ENCODE peak calls at places on chromosome 16, in nine cellular contexts. One of them, this sample, is unnamed.

GRCh38 chr16:16021988-16022682 is 72.7 kb downstream of the ABCC1 start:
- DNase-seq in stomach: peak; percentile 96
- DNase-seq in esophagus squamous epithelium: peak; percentile 30
- DNase-seq in A549: peak; percentile 98
- DNase-seq in ascending aorta: peak; percentile 99
- DNase-seq in thoracic aorta: peak; percentile 95
- DNase-seq in CD8-positive, alpha-beta memory T cell: no peak
- DNase-seq in colonic mucosa: peak; percentile 91
- DNase-seq in esophagus muscularis mucosa: peak; percentile 98
- DNase-seq in this sample: peak; percentile 86

GRCh38 chr16:20903116-20903888 is 2.7 kb downstream of the LYRM1 start:
- DNase-seq in stomach: no peak
- DNase-seq in esophagus squamous epithelium: no peak
- DNase-seq in A549: no peak
- DNase-seq in ascending aorta: no peak
- DNase-seq in thoracic aorta: no peak
- DNase-seq in CD8-positive, alpha-beta memory T cell: no peak
- DNase-seq in colonic mucosa: no peak
- DNase-seq in esophagus muscularis mucosa: no peak
- DNase-seq in this sample: no peak

GRCh38 chr16:10521681-10522274 is 58.6 kb downstream of the EMP2 start:
- DNase-seq in stomach: peak; percentile 65
- DNase-seq in esophagus squamous epithelium: no peak
- DNase-seq in A549: peak; percentile 45
- DNase-seq in ascending aorta: peak; percentile 79
- DNase-seq in thoracic aorta: no peak
- DNase-seq in CD8-positive, alpha-beta memory T cell: peak; percentile 27
- DNase-seq in colonic mucosa: peak; percentile 77
- DNase-seq in esophagus muscularis mucosa: no peak
- DNase-seq in this sample: peak; percentile 47

GRCh38 chr16:79283578-79283977 is 317.0 kb downstream of the MAF start:
- DNase-seq in stomach: no peak
- DNase-seq in esophagus squamous epithelium: no peak
- DNase-seq in A549: no peak
- DNase-seq in ascending aorta: no peak
- DNase-seq in thoracic aorta: no peak
- DNase-seq in CD8-positive, alpha-beta memory T cell: peak; percentile 49
- DNase-seq in colonic mucosa: no peak
- DNase-seq in esophagus muscularis mucosa: no peak
- DNase-seq in this sample: no peak

GRCh38 chr16:78184554-78185183 is 85.2 kb downstream of the WWOX start:
- DNase-seq in stomach: no peak
- DNase-seq in esophagus squamous epithelium: no peak
- DNase-seq in A549: no peak
- DNase-seq in ascending aorta: no peak
- DNase-seq in thoracic aorta: no peak
- DNase-seq in CD8-positive, alpha-beta memory T cell: no peak
- DNase-seq in colonic mucosa: no peak
- DNase-seq in esophagus muscularis mucosa: no peak
- DNase-seq in this sample: peak; percentile 34

GRCh38 chr16:47196457-47196856 is 52.7 kb upstream of the NETO2 start:
- DNase-seq in stomach: no peak
- DNase-seq in esophagus squamous epithelium: no peak
- DNase-seq in A549: no peak
- DNase-seq in ascending aorta: no peak
- DNase-seq in thoracic aorta: no peak
- DNase-seq in CD8-positive, alpha-beta memory T cell: no peak
- DNase-seq in colonic mucosa: no peak
- DNase-seq in esophagus muscularis mucosa: no peak
- DNase-seq in this sample: no peak

GRCh38 chr16:49531425-49531824 is 157.8 kb downstream of the C16orf78 start:
- DNase-seq in stomach: no peak
- DNase-seq in esophagus squamous epithelium: no peak
- DNase-seq in A549: no peak
- DNase-seq in ascending aorta: no peak
- DNase-seq in thoracic aorta: no peak
- DNase-seq in CD8-positive, alpha-beta memory T cell: no peak
- DNase-seq in colonic mucosa: no peak
- DNase-seq in esophagus muscularis mucosa: no peak
- DNase-seq in this sample: no peak

GRCh38 chr16:55698331-55698730 is 42.5 kb downstream of the SLC6A2 start:
- DNase-seq in stomach: no peak
- DNase-seq in esophagus squamous epithelium: no peak
- DNase-seq in A549: no peak
- DNase-seq in ascending aorta: no peak
- DNase-seq in thoracic aorta: no peak
- DNase-seq in CD8-positive, alpha-beta memory T cell: no peak
- DNase-seq in colonic mucosa: no peak
- DNase-seq in esophagus muscularis mucosa: no peak
- DNase-seq in this sample: no peak

GRCh38 chr16:46711106-46711769 is 21.8 kb downstream of the ORC6 start:
- DNase-seq in stomach: no peak
- DNase-seq in esophagus squamous epithelium: no peak
- DNase-seq in A549: no peak
- DNase-seq in ascending aorta: no peak
- DNase-seq in thoracic aorta: no peak
- DNase-seq in CD8-positive, alpha-beta memory T cell: no peak
- DNase-seq in colonic mucosa: no peak
- DNase-seq in esophagus muscularis mucosa: no peak
- DNase-seq in this sample: no peak

GRCh38 chr16:58495861-58496331 is 4.0 kb upstream of the NDRG4 start:
- DNase-seq in stomach: no peak
- DNase-seq in esophagus squamous epithelium: no peak
- DNase-seq in A549: no peak
- DNase-seq in ascending aorta: no peak
- DNase-seq in thoracic aorta: no peak
- DNase-seq in CD8-positive, alpha-beta memory T cell: no peak
- DNase-seq in colonic mucosa: no peak
- DNase-seq in esophagus muscularis mucosa: no peak
- DNase-seq in this sample: no peak

GRCh38 chr16:57697896-57698537 is 3.4 kb downstream of the DRC7 start:
- DNase-seq in stomach: no peak
- DNase-seq in esophagus squamous epithelium: no peak
- DNase-seq in A549: no peak
- DNase-seq in ascending aorta: peak; percentile 58
- DNase-seq in thoracic aorta: no peak
- DNase-seq in CD8-positive, alpha-beta memory T cell: no peak
- DNase-seq in colonic mucosa: no peak
- DNase-seq in esophagus muscularis mucosa: no peak
- DNase-seq in this sample: no peak

GRCh38 chr16:66054095-66054494 is 312.4 kb upstream of the CDH5 start:
- DNase-seq in stomach: no peak
- DNase-seq in esophagus squamous epithelium: no peak
- DNase-seq in A549: no peak
- DNase-seq in ascending aorta: no peak
- DNase-seq in thoracic aorta: no peak
- DNase-seq in CD8-positive, alpha-beta memory T cell: no peak
- DNase-seq in colonic mucosa: no peak
- DNase-seq in esophagus muscularis mucosa: peak; percentile 3
- DNase-seq in this sample: no peak

GRCh38 chr16:85613609-85614337 is 651 bp downstream of the GSE1 start:
- DNase-seq in stomach: peak; percentile 55
- DNase-seq in esophagus squamous epithelium: no peak
- DNase-seq in A549: peak; percentile 42
- DNase-seq in ascending aorta: peak; percentile 83
- DNase-seq in thoracic aorta: no peak
- DNase-seq in CD8-positive, alpha-beta memory T cell: peak; percentile 10
- DNase-seq in colonic mucosa: peak; percentile 68
- DNase-seq in esophagus muscularis mucosa: no peak
- DNase-seq in this sample: peak; percentile 42

GRCh38 chr16:53478965-53479364 is 24.0 kb downstream of the AKTIP start:
- DNase-seq in stomach: no peak
- DNase-seq in esophagus squamous epithelium: no peak
- DNase-seq in A549: no peak
- DNase-seq in ascending aorta: no peak
- DNase-seq in thoracic aorta: no peak
- DNase-seq in CD8-positive, alpha-beta memory T cell: no peak
- DNase-seq in colonic mucosa: no peak
- DNase-seq in esophagus muscularis mucosa: peak; percentile 55
- DNase-seq in this sample: no peak

GRCh38 chr16:57976331-57976796 is 5.4 kb upstream of the CNGB1 start:
- DNase-seq in stomach: no peak
- DNase-seq in esophagus squamous epithelium: no peak
- DNase-seq in A549: no peak
- DNase-seq in ascending aorta: no peak
- DNase-seq in thoracic aorta: no peak
- DNase-seq in CD8-positive, alpha-beta memory T cell: no peak
- DNase-seq in colonic mucosa: no peak
- DNase-seq in esophagus muscularis mucosa: no peak
- DNase-seq in this sample: no peak

GRCh38 chr16:88983771-88984687 is 7.0 kb upstream of the CBFA2T3 start:
- DNase-seq in stomach: no peak
- DNase-seq in esophagus squamous epithelium: no peak
- DNase-seq in A549: no peak
- DNase-seq in ascending aorta: no peak
- DNase-seq in thoracic aorta: no peak
- DNase-seq in CD8-positive, alpha-beta memory T cell: no peak
- DNase-seq in colonic mucosa: no peak
- DNase-seq in esophagus muscularis mucosa: no peak
- DNase-seq in this sample: no peak

GRCh38 chr16:66928702-66929388 is 3.5 kb upstream of the RRAD start:
- DNase-seq in stomach: no peak
- DNase-seq in esophagus squamous epithelium: no peak
- DNase-seq in A549: no peak
- DNase-seq in ascending aorta: no peak
- DNase-seq in thoracic aorta: no peak
- DNase-seq in CD8-positive, alpha-beta memory T cell: peak; percentile 13
- DNase-seq in colonic mucosa: no peak
- DNase-seq in esophagus muscularis mucosa: no peak
- DNase-seq in this sample: no peak

GRCh38 chr16:67862623-67863583 is 9.9 kb upstream of the EDC4 start:
- DNase-seq in stomach: peak; percentile 37
- DNase-seq in esophagus squamous epithelium: no peak
- DNase-seq in A549: no peak
- DNase-seq in ascending aorta: peak; percentile 95
- DNase-seq in thoracic aorta: peak; percentile 74
- DNase-seq in CD8-positive, alpha-beta memory T cell: no peak
- DNase-seq in colonic mucosa: no peak
- DNase-seq in esophagus muscularis mucosa: no peak
- DNase-seq in this sample: no peak

GRCh38 chr16:86502856-86503748 is 7.2 kb upstream of the FOXF1 start:
- DNase-seq in stomach: no peak
- DNase-seq in esophagus squamous epithelium: no peak
- DNase-seq in A549: no peak
- DNase-seq in ascending aorta: no peak
- DNase-seq in thoracic aorta: no peak
- DNase-seq in CD8-positive, alpha-beta memory T cell: no peak
- DNase-seq in colonic mucosa: no peak
- DNase-seq in esophagus muscularis mucosa: no peak
- DNase-seq in this sample: no peak

GRCh38 chr16:85515830-85516397 is 97.2 kb upstream of the GSE1 start:
- DNase-seq in stomach: peak; percentile 69
- DNase-seq in esophagus squamous epithelium: no peak
- DNase-seq in A549: no peak
- DNase-seq in ascending aorta: no peak
- DNase-seq in thoracic aorta: no peak
- DNase-seq in CD8-positive, alpha-beta memory T cell: no peak
- DNase-seq in colonic mucosa: no peak
- DNase-seq in esophagus muscularis mucosa: no peak
- DNase-seq in this sample: no peak

GRCh38 chr16:86201746-86202145 is 302.8 kb downstream of the IRF8 start:
- DNase-seq in stomach: no peak
- DNase-seq in esophagus squamous epithelium: no peak
- DNase-seq in A549: no peak
- DNase-seq in ascending aorta: no peak
- DNase-seq in thoracic aorta: no peak
- DNase-seq in CD8-positive, alpha-beta memory T cell: no peak
- DNase-seq in colonic mucosa: no peak
- DNase-seq in esophagus muscularis mucosa: no peak
- DNase-seq in this sample: no peak

GRCh38 chr16:85750827-85751641 is at the start of gene C16orf74:
- DNase-seq in stomach: peak; percentile 68
- DNase-seq in esophagus squamous epithelium: no peak
- DNase-seq in A549: peak; percentile 74
- DNase-seq in ascending aorta: no peak
- DNase-seq in thoracic aorta: no peak
- DNase-seq in CD8-positive, alpha-beta memory T cell: no peak
- DNase-seq in colonic mucosa: peak; percentile 64
- DNase-seq in esophagus muscularis mucosa: no peak
- DNase-seq in this sample: peak; percentile 23

GRCh38 chr16:49855280-49855821 is 561 bp downstream of the ZNF423 start:
- DNase-seq in stomach: peak; percentile 88
- DNase-seq in esophagus squamous epithelium: no peak
- DNase-seq in A549: peak; percentile 31
- DNase-seq in ascending aorta: peak; percentile 89
- DNase-seq in thoracic aorta: no peak
- DNase-seq in CD8-positive, alpha-beta memory T cell: peak; percentile 44
- DNase-seq in colonic mucosa: peak; percentile 88
- DNase-seq in esophagus muscularis mucosa: no peak
- DNase-seq in this sample: peak; percentile 84

GRCh38 chr16:8951447-8952280 is 12.0 kb downstream of the USP7 start:
- DNase-seq in stomach: no peak
- DNase-seq in esophagus squamous epithelium: no peak
- DNase-seq in A549: no peak
- DNase-seq in ascending aorta: no peak
- DNase-seq in thoracic aorta: no peak
- DNase-seq in CD8-positive, alpha-beta memory T cell: no peak
- DNase-seq in colonic mucosa: no peak
- DNase-seq in esophagus muscularis mucosa: no peak
- DNase-seq in this sample: no peak
- H3K4me1 ChIP-seq in stomach: peaks cover 95% of the 10 kb centered on the region
- H3K4me1 ChIP-seq in esophagus squamous epithelium: peaks cover 93% of the 10 kb centered on the region
- H3K4me1 ChIP-seq in A549: peaks cover 27% of the 10 kb centered on the region
- H3K4me1 ChIP-seq in ascending aorta: peaks cover 3% of the 10 kb centered on the region
- H3K4me1 ChIP-seq in thoracic aorta: peaks cover 62% of the 10 kb centered on the region
- H3K4me1 ChIP-seq in CD8-positive, alpha-beta memory T cell: peaks cover 90% of the 10 kb centered on the region
- H3K4me1 ChIP-seq in colonic mucosa: peaks cover 33% of the 10 kb centered on the region
- H3K4me1 ChIP-seq in esophagus muscularis mucosa: peaks cover 94% of the 10 kb centered on the region
- H3K4me1 ChIP-seq in this sample: peaks cover 8% of the 10 kb centered on the region

GRCh38 chr16:29816694-29817441 is 916 bp downstream of the PAGR1 start:
- DNase-seq in stomach: peak; percentile 65
- DNase-seq in esophagus squamous epithelium: no peak
- DNase-seq in A549: peak; percentile 67
- DNase-seq in ascending aorta: peak; percentile 83
- DNase-seq in thoracic aorta: no peak
- DNase-seq in CD8-positive, alpha-beta memory T cell: no peak
- DNase-seq in colonic mucosa: peak; percentile 80
- DNase-seq in esophagus muscularis mucosa: no peak
- DNase-seq in this sample: peak; percentile 55
- H3K4me1 ChIP-seq in stomach: peaks cover 86% of the 10 kb centered on the region
- H3K4me1 ChIP-seq in esophagus squamous epithelium: peaks cover 90% of the 10 kb centered on the region
- H3K4me1 ChIP-seq in A549: peaks cover 46% of the 10 kb centered on the region
- H3K4me1 ChIP-seq in ascending aorta: peaks cover 6% of the 10 kb centered on the region
- H3K4me1 ChIP-seq in thoracic aorta: peaks cover 71% of the 10 kb centered on the region
- H3K4me1 ChIP-seq in CD8-positive, alpha-beta memory T cell: peaks cover 59% of the 10 kb centered on the region
- H3K4me1 ChIP-seq in colonic mucosa: peaks cover 26% of the 10 kb centered on the region
- H3K4me1 ChIP-seq in esophagus muscularis mucosa: peaks cover 88% of the 10 kb centered on the region
- H3K4me1 ChIP-seq in this sample: peaks cover 5% of the 10 kb centered on the region

GRCh38 chr16:30875881-30876791 is 17.7 kb downstream of the BCL7C start:
- DNase-seq in stomach: no peak
- DNase-seq in esophagus squamous epithelium: no peak
- DNase-seq in A549: no peak
- DNase-seq in ascending aorta: no peak
- DNase-seq in thoracic aorta: no peak
- DNase-seq in CD8-positive, alpha-beta memory T cell: peak; percentile 31
- DNase-seq in colonic mucosa: peak; percentile 38
- DNase-seq in esophagus muscularis mucosa: no peak
- DNase-seq in this sample: no peak
- H3K4me1 ChIP-seq in stomach: peaks cover 41% of the 10 kb centered on the region
- H3K4me1 ChIP-seq in esophagus squamous epithelium: peaks cover 43% of the 10 kb centered on the region
- H3K4me1 ChIP-seq in A549: peaks cover 13% of the 10 kb centered on the region
- H3K4me1 ChIP-seq in ascending aorta: peaks cover 3% of the 10 kb centered on the region
- H3K4me1 ChIP-seq in thoracic aorta: peaks cover 22% of the 10 kb centered on the region
- H3K4me1 ChIP-seq in CD8-positive, alpha-beta memory T cell: peaks cover 31% of the 10 kb centered on the region
- H3K4me1 ChIP-seq in colonic mucosa: peaks cover 12% of the 10 kb centered on the region
- H3K4me1 ChIP-seq in esophagus muscularis mucosa: peaks cover 26% of the 10 kb centered on the region
- H3K4me1 ChIP-seq in this sample: peaks cover 9% of the 10 kb centered on the region

GRCh38 chr16:12753203-12754023 is 50.3 kb downstream of the CPPED1 start:
- DNase-seq in stomach: no peak
- DNase-seq in esophagus squamous epithelium: no peak
- DNase-seq in A549: no peak
- DNase-seq in ascending aorta: no peak
- DNase-seq in thoracic aorta: no peak
- DNase-seq in CD8-positive, alpha-beta memory T cell: no peak
- DNase-seq in colonic mucosa: no peak
- DNase-seq in esophagus muscularis mucosa: no peak
- DNase-seq in this sample: no peak
- H3K4me1 ChIP-seq in stomach: peaks cover 6% of the 10 kb centered on the region
- H3K4me1 ChIP-seq in esophagus squamous epithelium: peaks cover 10% of the 10 kb centered on the region
- H3K4me1 ChIP-seq in A549: no peaks in the 10 kb centered on the region
- H3K4me1 ChIP-seq in ascending aorta: no peaks in the 10 kb centered on the region
- H3K4me1 ChIP-seq in thoracic aorta: peaks cover 3% of the 10 kb centered on the region
- H3K4me1 ChIP-seq in CD8-positive, alpha-beta memory T cell: no peaks in the 10 kb centered on the region
- H3K4me1 ChIP-seq in colonic mucosa: no peaks in the 10 kb centered on the region
- H3K4me1 ChIP-seq in esophagus muscularis mucosa: peaks cover 5% of the 10 kb centered on the region
- H3K4me1 ChIP-seq in this sample: peaks cover 10% of the 10 kb centered on the region